ENCODE peak calls at places on chromosomes 7 and 10, in five cellular contexts. I is T-cell, J is SK-MEL-5, L is glutamatergic neuron, E is heart right ventricle. F is an unnamed sample.

GRCh38 chr10:48505394-48506112 is 99.3 kb downstream of the ARHGAP22 start:
- DNase-seq in I (no peak), J (peak), L (no peak), E (no peak), F (no peak)

GRCh38 chr7:82179311-82179710 is 264.3 kb downstream of the CACNA2D1 start:
- DNase-seq in I (no peak), J (no peak), L (no peak), E (no peak), F (no peak)

GRCh38 chr7:117479480-117480224 is at the start of gene CFTR:
- DNase-seq in I (no peak), J (no peak), L (peak), E (no peak), F (no peak)

GRCh38 chr10:28095791-28096367 is 97.0 kb upstream of the ODAD2 start:
- DNase-seq in I (no peak), J (no peak), L (no peak), E (no peak), F (no peak)

GRCh38 chr10:101341438-101341837 is 12.5 kb upstream of the BTRC start:
- DNase-seq in I (no peak), J (no peak), L (no peak), E (no peak), F (no peak)

GRCh38 chr10:114246679-114247305 is 7.7 kb downstream of the VWA2 start:
- DNase-seq in I (no peak), J (no peak), L (no peak), E (no peak), F (no peak)

GRCh38 chr7:44116087-44116788 is 7.1 kb downstream of the POLD2 start:
- DNase-seq in I (no peak), J (no peak), L (no peak), E (no peak), F (no peak)

GRCh38 chr10:73340121-73340520 is 18.5 kb downstream of the CFAP70 start:
- DNase-seq in I (no peak), J (no peak), L (no peak), E (no peak), F (no peak)

GRCh38 chr7:32472015-32472414 is 18.2 kb downstream of the LSM5 start:
- DNase-seq in I (no peak), J (no peak), L (no peak), E (no peak), F (no peak)